ENCODE peak calls at places on chromosomes 1 and 21, in five cellular contexts. D is glutamatergic neuron, K is fibroblast of gingiva, F is cardiac fibroblast, E is D341Med. C is an unnamed sample.

GRCh38 chr1:143735764-143736461 is 235.9 kb downstream of the FAM72C start:
- DNase-seq in F (no peak), E (no peak), D (peak; percentile 35), K (no peak), C (no peak)

GRCh38 chr1:68140536-68140935 is 90.1 kb upstream of the DIRAS3 start:
- DNase-seq in E (no peak), D (no peak), F (peak; percentile 39), K (no peak), C (no peak)

GRCh38 chr1:7703321-7704213 is 67.5 kb upstream of the VAMP3 start:
- DNase-seq in D (peak; percentile 65), F (no peak), K (no peak), E (peak; percentile 81), C (no peak)

GRCh38 chr1:217140041-217140901 is 417.0 kb upstream of the ESRRG start:
- DNase-seq in K (no peak), E (no peak), D (peak; percentile 50), F (no peak), C (no peak)

GRCh38 chr1:98991127-98992003 is 13.3 kb downstream of the PLPPR5 start:
- DNase-seq in D (no peak), E (peak; percentile 30), F (peak; percentile 78), K (peak; percentile 48), C (no peak)

GRCh38 chr21:16570196-16570595 is 840.4 kb downstream of the USP25 start:
- DNase-seq in K (no peak), E (no peak), D (no peak), F (no peak), C (no peak)

GRCh38 chr1:4025752-4026151 is 125.7 kb upstream of the C1orf174 start:
- DNase-seq in E (no peak), D (no peak), F (no peak), K (no peak), C (no peak)

GRCh38 chr1:234978397-234979291 is 150.0 kb downstream of the TOMM20 start:
- DNase-seq in E (no peak), D (no peak), F (peak; percentile 80), K (peak; percentile 91), C (no peak)

GRCh38 chr1:168053681-168054080 is 83.0 kb downstream of the GPR161 start:
- DNase-seq in K (no peak), D (no peak), F (no peak), E (no peak), C (no peak)

GRCh38 chr21:16169102-16169511 is 439.3 kb downstream of the USP25 start:
- DNase-seq in E (no peak), D (no peak), F (no peak), K (peak; percentile 58), C (no peak)

C was measured in NCI-H524 treated with DMSO at 0.1 percent for 48 hours.